ENCODE peak calls at places on chromosomes 1 and 21, in nine cellular contexts. Y is progenitor cell of endocrine pancreas; Q is effector memory CD8-positive, alpha-beta T cell; H is heart left ventricle; L is EH; N is stimulated activated CD4-positive, alpha-beta T cell treated with anti-CD3 and anti-CD28 coated beads, Interleukin-2, amount 100 ng/mL, for 48 hours; J is astrocyte of the cerebellum; O is NCI-H2081; C is NCI-H1092 treated with DMSO at 0.1 percent for 48 hours. A is an unnamed sample.

GRCh38 chr1:209657918-209658317 is 5.7 kb upstream of the LAMB3 start:
- DNase-seq in Y (no peak), Q (no peak), H (no peak), L (no peak), N (no peak), J (no peak), O (no peak), C (no peak), A (no peak)

GRCh38 chr1:63967901-63968300 is 194.1 kb downstream of the ROR1 start:
- DNase-seq in Y (no peak), Q (no peak), H (no peak), L (peak; percentile 27), N (no peak), J (no peak), O (no peak), C (no peak), A (no peak)

GRCh38 chr21:45788198-45788597 is 144.7 kb downstream of the PCBP3 start:
- DNase-seq in Y (no peak), Q (no peak), H (no peak), L (no peak), N (no peak), J (no peak), O (no peak), C (no peak), A (no peak)

GRCh38 chr21:42102063-42102462 is 30.9 kb downstream of the UMODL1 start:
- DNase-seq in Y (no peak), Q (no peak), H (no peak), L (peak; percentile 26), N (no peak), J (peak; percentile 34), O (no peak), C (no peak), A (no peak)

GRCh38 chr21:43316156-43316845 is 110.6 kb downstream of the SIK1 start:
- DNase-seq in Y (no peak), Q (no peak), H (no peak), L (no peak), N (no peak), J (no peak), O (no peak), C (no peak), A (no peak)

GRCh38 chr1:197129698-197130097 is 16.8 kb downstream of the ASPM start:
- DNase-seq in Y (no peak), Q (no peak), H (no peak), L (no peak), N (no peak), J (no peak), O (no peak), C (no peak), A (no peak)

GRCh38 chr1:229303855-229304254 is 32.9 kb downstream of the RAB4A start:
- DNase-seq in Y (no peak), Q (no peak), H (no peak), L (no peak), N (no peak), J (no peak), O (no peak), C (no peak), A (no peak)

GRCh38 chr1:180542530-180543171 is 16.1 kb upstream of the OVAAL start:
- DNase-seq in Y (no peak), Q (no peak), H (no peak), L (peak; percentile 74), N (no peak), J (no peak), O (no peak), C (no peak), A (no peak)